ENCODE peak calls at places on chromosome 4, in seven cellular contexts. One of them, this sample, is unnamed.

GRCh38 chr4:74390677-74391076 is 25.7 kb downstream of the EREG start:
- DNase-seq in cardiac muscle cell: no peak
- DNase-seq in mesendoderm: no peak
- DNase-seq in neuronal stem cell: no peak
- DNase-seq in ascending aorta: no peak
- DNase-seq in naive thymus-derived CD4-positive, alpha-beta T cell: no peak
- DNase-seq in SJSA1: no peak
- DNase-seq in this sample: no peak

GRCh38 chr4:16508968-16509367 is 282.7 kb upstream of the TAPT1 start:
- DNase-seq in SJSA1: no peak
- DNase-seq in neuronal stem cell: no peak
- DNase-seq in mesendoderm: peak; percentile 45
- DNase-seq in ascending aorta: no peak
- DNase-seq in cardiac muscle cell: no peak
- DNase-seq in naive thymus-derived CD4-positive, alpha-beta T cell: no peak
- DNase-seq in this sample: no peak

GRCh38 chr4:6943012-6943869 is 33.6 kb downstream of the TBC1D14 start:
- DNase-seq in ascending aorta: no peak
- DNase-seq in neuronal stem cell: no peak
- DNase-seq in naive thymus-derived CD4-positive, alpha-beta T cell: no peak
- DNase-seq in mesendoderm: peak; percentile 65
- DNase-seq in cardiac muscle cell: peak; percentile 4
- DNase-seq in SJSA1: peak; percentile 11
- DNase-seq in this sample: no peak

GRCh38 chr4:39078829-39079228 is 16.8 kb downstream of the KLHL5 start:
- DNase-seq in mesendoderm: no peak
- DNase-seq in cardiac muscle cell: no peak
- DNase-seq in ascending aorta: no peak
- DNase-seq in SJSA1: no peak
- DNase-seq in naive thymus-derived CD4-positive, alpha-beta T cell: no peak
- DNase-seq in neuronal stem cell: no peak
- DNase-seq in this sample: no peak

GRCh38 chr4:87978656-87979055 is 3.1 kb downstream of the SPP1 start:
- DNase-seq in naive thymus-derived CD4-positive, alpha-beta T cell: no peak
- DNase-seq in neuronal stem cell: no peak
- DNase-seq in SJSA1: no peak
- DNase-seq in ascending aorta: no peak
- DNase-seq in mesendoderm: no peak
- DNase-seq in cardiac muscle cell: no peak
- DNase-seq in this sample: no peak

GRCh38 chr4:176999943-177000543 is 207.3 kb upstream of the VEGFC start:
- DNase-seq in mesendoderm: peak; percentile 12
- DNase-seq in ascending aorta: no peak
- DNase-seq in SJSA1: no peak
- DNase-seq in naive thymus-derived CD4-positive, alpha-beta T cell: no peak
- DNase-seq in cardiac muscle cell: peak; percentile 13
- DNase-seq in neuronal stem cell: no peak
- DNase-seq in this sample: no peak

GRCh38 chr4:52235775-52236174 is 184.7 kb downstream of the SPATA18 start:
- DNase-seq in SJSA1: no peak
- DNase-seq in neuronal stem cell: no peak
- DNase-seq in naive thymus-derived CD4-positive, alpha-beta T cell: no peak
- DNase-seq in cardiac muscle cell: no peak
- DNase-seq in mesendoderm: no peak
- DNase-seq in ascending aorta: no peak
- DNase-seq in this sample: no peak

GRCh38 chr4:53695540-53696463 is 104.5 kb upstream of the LNX1 start:
- DNase-seq in neuronal stem cell: no peak
- DNase-seq in mesendoderm: no peak
- DNase-seq in SJSA1: no peak
- DNase-seq in cardiac muscle cell: no peak
- DNase-seq in ascending aorta: no peak
- DNase-seq in naive thymus-derived CD4-positive, alpha-beta T cell: no peak
- DNase-seq in this sample: no peak

DNA sequence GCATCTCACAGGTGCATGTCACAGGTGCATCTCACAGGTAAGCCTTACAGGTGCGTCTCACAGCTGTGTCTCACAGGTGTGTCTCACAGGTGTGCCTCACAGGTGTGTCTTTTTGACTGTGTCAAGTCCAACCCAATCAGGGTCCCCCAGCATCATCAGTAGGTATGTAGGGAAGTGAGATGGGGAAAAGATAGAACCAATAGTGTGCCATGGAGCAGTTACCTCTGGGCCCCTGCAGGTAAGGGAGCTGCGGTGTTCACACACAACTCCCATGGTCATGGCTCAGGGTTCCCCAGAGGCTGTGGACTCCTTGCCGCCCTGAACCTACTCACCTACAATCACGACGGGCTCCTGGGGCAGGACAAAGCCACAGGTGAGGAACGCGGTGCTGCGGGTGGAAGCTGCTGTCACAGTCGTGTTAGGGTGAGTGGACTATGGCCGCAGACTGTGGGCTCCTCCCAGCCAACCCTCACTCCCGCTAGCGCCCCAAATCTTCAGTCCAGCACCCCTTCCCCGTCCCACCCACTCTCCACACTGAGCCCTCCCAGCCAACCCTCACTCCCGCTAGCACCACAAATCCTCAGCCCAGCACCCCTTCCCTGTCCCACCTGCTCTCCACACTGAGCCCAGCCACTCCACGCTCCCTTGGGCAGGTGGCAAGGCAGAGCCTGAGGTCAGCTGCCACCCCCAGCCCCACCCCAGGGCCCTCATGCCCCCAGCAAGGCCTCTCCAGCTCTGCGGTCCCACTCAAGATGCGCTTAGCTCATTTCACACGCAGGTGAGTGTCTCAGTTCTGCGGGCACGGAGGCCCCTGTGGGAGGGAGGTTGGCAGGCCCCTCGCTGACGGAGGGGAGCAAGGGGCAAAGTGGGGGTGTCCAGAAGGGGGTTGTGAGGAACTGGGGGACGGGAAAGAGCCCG is 2.1 kb upstream of the PDE6B start:
- DNase-seq in ascending aorta: no peak
- DNase-seq in mesendoderm: no peak
- DNase-seq in cardiac muscle cell: no peak
- DNase-seq in naive thymus-derived CD4-positive, alpha-beta T cell: no peak
- DNase-seq in neuronal stem cell: no peak
- DNase-seq in SJSA1: no peak
- DNase-seq in this sample: no peak
- H3K27me3 ChIP-seq in ascending aorta: no peaks in the 10 kb centered on the region
- H3K27me3 ChIP-seq in mesendoderm: no peaks in the 10 kb centered on the region
- H3K27me3 ChIP-seq in cardiac muscle cell: peaks cover 8% of the 10 kb centered on the region
- H3K27me3 ChIP-seq in naive thymus-derived CD4-positive, alpha-beta T cell: no peaks in the 10 kb centered on the region
- H3K27me3 ChIP-seq in neuronal stem cell: peaks cover 2% of the 10 kb centered on the region
- H3K27me3 ChIP-seq in SJSA1: no peaks in the 10 kb centered on the region
- H3K27me3 ChIP-seq in this sample: no peaks in the 10 kb centered on the region

DNA sequence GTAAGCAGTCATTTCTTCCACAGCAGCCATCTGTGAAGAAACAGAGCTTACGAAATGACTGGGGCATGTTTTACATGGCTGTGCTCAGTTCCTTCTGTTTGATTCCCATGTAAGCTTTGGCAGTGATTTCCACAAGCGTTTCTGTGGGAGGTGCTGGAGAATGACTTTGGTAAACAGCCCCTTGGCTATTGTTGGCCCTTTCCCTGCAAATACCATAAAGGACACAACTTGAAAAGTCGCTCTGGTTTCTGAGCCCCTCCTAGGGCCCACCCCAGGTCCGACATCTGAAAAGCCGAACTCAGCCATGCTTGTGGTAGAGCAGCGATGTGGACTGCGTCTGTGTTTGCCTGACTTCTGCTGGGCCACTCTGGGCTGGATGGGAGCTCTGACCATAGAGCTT is 3.7 kb downstream of the LIMCH1 start:
- DNase-seq in ascending aorta: peak; percentile 84
- DNase-seq in SJSA1: no peak
- DNase-seq in naive thymus-derived CD4-positive, alpha-beta T cell: no peak
- DNase-seq in mesendoderm: no peak
- DNase-seq in neuronal stem cell: no peak
- DNase-seq in cardiac muscle cell: peak; percentile 47
- DNase-seq in this sample: peak; percentile 43
- H3K4me1 ChIP-seq in ascending aorta: peaks cover 37% of the 10 kb centered on the region
- H3K4me1 ChIP-seq in SJSA1: peaks cover 43% of the 10 kb centered on the region
- H3K4me1 ChIP-seq in naive thymus-derived CD4-positive, alpha-beta T cell: no peaks in the 10 kb centered on the region
- H3K4me1 ChIP-seq in mesendoderm: no peaks in the 10 kb centered on the region
- H3K4me1 ChIP-seq in neuronal stem cell: peaks cover 9% of the 10 kb centered on the region
- H3K4me1 ChIP-seq in cardiac muscle cell: no peaks in the 10 kb centered on the region
- H3K4me1 ChIP-seq in this sample: peaks cover 26% of the 10 kb centered on the region

GRCh38 chr4:105153749-105154148 is 7.1 kb downstream of the TET2 start:
- DNase-seq in neuronal stem cell: no peak
- DNase-seq in cardiac muscle cell: no peak
- DNase-seq in mesendoderm: no peak
- DNase-seq in ascending aorta: no peak
- DNase-seq in naive thymus-derived CD4-positive, alpha-beta T cell: no peak
- DNase-seq in SJSA1: no peak
- DNase-seq in this sample: no peak

GRCh38 chr4:105162123-105162796 is 15.6 kb downstream of the TET2 start:
- DNase-seq in neuronal stem cell: no peak
- DNase-seq in SJSA1: no peak
- DNase-seq in mesendoderm: no peak
- DNase-seq in naive thymus-derived CD4-positive, alpha-beta T cell: no peak
- DNase-seq in cardiac muscle cell: no peak
- DNase-seq in ascending aorta: no peak
- DNase-seq in this sample: no peak

GRCh38 chr4:105155426-105155825 is 8.8 kb downstream of the TET2 start:
- DNase-seq in mesendoderm: no peak
- DNase-seq in neuronal stem cell: no peak
- DNase-seq in ascending aorta: no peak
- DNase-seq in naive thymus-derived CD4-positive, alpha-beta T cell: no peak
- DNase-seq in SJSA1: no peak
- DNase-seq in cardiac muscle cell: peak; percentile 36
- DNase-seq in this sample: no peak

GRCh38 chr4:105154576-105154975 is 7.9 kb downstream of the TET2 start:
- DNase-seq in SJSA1: no peak
- DNase-seq in neuronal stem cell: no peak
- DNase-seq in cardiac muscle cell: no peak
- DNase-seq in naive thymus-derived CD4-positive, alpha-beta T cell: no peak
- DNase-seq in ascending aorta: no peak
- DNase-seq in mesendoderm: peak; percentile 16
- DNase-seq in this sample: no peak

GRCh38 chr4:105158837-105159236 is 12.2 kb downstream of the TET2 start:
- DNase-seq in neuronal stem cell: no peak
- DNase-seq in naive thymus-derived CD4-positive, alpha-beta T cell: no peak
- DNase-seq in ascending aorta: no peak
- DNase-seq in cardiac muscle cell: peak; percentile 42
- DNase-seq in SJSA1: no peak
- DNase-seq in mesendoderm: peak; percentile 55
- DNase-seq in this sample: peak; percentile 57
- H3K27me3 ChIP-seq in neuronal stem cell: no peaks in the 10 kb centered on the region
- H3K27me3 ChIP-seq in naive thymus-derived CD4-positive, alpha-beta T cell: no peaks in the 10 kb centered on the region
- H3K27me3 ChIP-seq in ascending aorta: no peaks in the 10 kb centered on the region
- H3K27me3 ChIP-seq in cardiac muscle cell: peaks cover 22% of the 10 kb centered on the region
- H3K27me3 ChIP-seq in SJSA1: no peaks in the 10 kb centered on the region
- H3K27me3 ChIP-seq in mesendoderm: no peaks in the 10 kb centered on the region
- H3K27me3 ChIP-seq in this sample: no peaks in the 10 kb centered on the region

DNA sequence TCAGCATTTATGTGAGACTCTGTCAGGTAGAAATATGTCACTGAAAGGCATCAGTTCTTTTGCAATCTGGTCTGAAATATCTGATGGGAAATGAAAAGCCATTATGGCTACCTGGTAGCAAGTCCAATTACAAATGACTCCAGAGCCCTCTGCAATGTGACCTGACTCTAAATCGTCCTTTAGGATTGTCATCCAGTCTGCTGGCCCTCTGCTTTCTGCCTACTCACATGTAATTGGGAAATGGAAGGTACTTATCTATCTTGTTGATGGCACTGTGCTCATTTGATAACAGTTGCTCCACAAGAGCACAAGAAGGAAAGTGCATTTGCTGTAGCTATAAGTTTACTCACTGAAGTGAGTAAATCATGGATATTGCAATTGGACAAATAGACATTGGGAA is 799.8 kb downstream of the RAPGEF2 start:
- DNase-seq in naive thymus-derived CD4-positive, alpha-beta T cell: no peak
- DNase-seq in mesendoderm: no peak
- DNase-seq in ascending aorta: no peak
- DNase-seq in SJSA1: no peak
- DNase-seq in neuronal stem cell: no peak
- DNase-seq in cardiac muscle cell: no peak
- DNase-seq in this sample: no peak
- H3K4me1 ChIP-seq in naive thymus-derived CD4-positive, alpha-beta T cell: no peaks in the 10 kb centered on the region
- H3K4me1 ChIP-seq in mesendoderm: no peaks in the 10 kb centered on the region
- H3K4me1 ChIP-seq in ascending aorta: no peaks in the 10 kb centered on the region
- H3K4me1 ChIP-seq in SJSA1: no peaks in the 10 kb centered on the region
- H3K4me1 ChIP-seq in neuronal stem cell: no peaks in the 10 kb centered on the region
- H3K4me1 ChIP-seq in cardiac muscle cell: no peaks in the 10 kb centered on the region
- H3K4me1 ChIP-seq in this sample: no peaks in the 10 kb centered on the region

GRCh38 chr4:8048856-8049686 is 109.4 kb upstream of the AFAP1 start:
- DNase-seq in neuronal stem cell: no peak
- DNase-seq in mesendoderm: peak; percentile 83
- DNase-seq in ascending aorta: no peak
- DNase-seq in naive thymus-derived CD4-positive, alpha-beta T cell: no peak
- DNase-seq in cardiac muscle cell: no peak
- DNase-seq in SJSA1: no peak
- DNase-seq in this sample: no peak
- H3K27me3 ChIP-seq in neuronal stem cell: peaks cover 22% of the 10 kb centered on the region
- H3K27me3 ChIP-seq in mesendoderm: no peaks in the 10 kb centered on the region
- H3K27me3 ChIP-seq in ascending aorta: no peaks in the 10 kb centered on the region
- H3K27me3 ChIP-seq in naive thymus-derived CD4-positive, alpha-beta T cell: no peaks in the 10 kb centered on the region
- H3K27me3 ChIP-seq in cardiac muscle cell: no peaks in the 10 kb centered on the region
- H3K27me3 ChIP-seq in SJSA1: peaks cover 39% of the 10 kb centered on the region
- H3K27me3 ChIP-seq in this sample: no peaks in the 10 kb centered on the region

GRCh38 chr4:84342161-84342560 is 156.9 kb downstream of the NKX6-1 start:
- DNase-seq in cardiac muscle cell: no peak
- DNase-seq in SJSA1: no peak
- DNase-seq in mesendoderm: no peak
- DNase-seq in naive thymus-derived CD4-positive, alpha-beta T cell: no peak
- DNase-seq in neuronal stem cell: no peak
- DNase-seq in ascending aorta: no peak
- DNase-seq in this sample: no peak
- H3K4me1 ChIP-seq in cardiac muscle cell: peaks cover 4% of the 10 kb centered on the region
- H3K4me1 ChIP-seq in SJSA1: no peaks in the 10 kb centered on the region
- H3K4me1 ChIP-seq in mesendoderm: no peaks in the 10 kb centered on the region
- H3K4me1 ChIP-seq in naive thymus-derived CD4-positive, alpha-beta T cell: no peaks in the 10 kb centered on the region
- H3K4me1 ChIP-seq in neuronal stem cell: no peaks in the 10 kb centered on the region
- H3K4me1 ChIP-seq in ascending aorta: no peaks in the 10 kb centered on the region
- H3K4me1 ChIP-seq in this sample: no peaks in the 10 kb centered on the region

DNA sequence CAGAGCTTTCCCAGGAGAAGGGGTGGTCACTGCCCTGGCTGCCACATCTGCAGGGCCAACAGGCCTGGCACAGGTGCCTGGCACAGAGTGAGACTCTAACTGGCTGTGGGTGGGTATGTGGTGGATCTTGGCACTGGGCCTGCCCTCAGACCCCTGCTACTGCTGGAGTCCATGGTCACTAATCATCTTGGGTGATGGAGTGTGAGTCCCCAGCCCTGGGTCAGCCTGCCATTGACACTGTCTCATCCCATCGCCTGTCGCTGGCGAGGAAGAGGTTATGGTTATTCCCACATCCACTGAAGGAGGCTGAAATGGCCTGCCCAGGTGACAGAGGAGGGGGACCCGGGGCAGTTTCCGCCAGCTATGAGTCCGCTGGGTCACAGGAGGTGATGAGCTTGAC is 55.2 kb downstream of the ABLIM2 start:
- DNase-seq in cardiac muscle cell: no peak
- DNase-seq in mesendoderm: no peak
- DNase-seq in ascending aorta: no peak
- DNase-seq in neuronal stem cell: no peak
- DNase-seq in SJSA1: no peak
- DNase-seq in naive thymus-derived CD4-positive, alpha-beta T cell: no peak
- DNase-seq in this sample: peak; percentile 10
- H3K27me3 ChIP-seq in cardiac muscle cell: no peaks in the 10 kb centered on the region
- H3K27me3 ChIP-seq in mesendoderm: no peaks in the 10 kb centered on the region
- H3K27me3 ChIP-seq in ascending aorta: no peaks in the 10 kb centered on the region
- H3K27me3 ChIP-seq in neuronal stem cell: peaks cover 30% of the 10 kb centered on the region
- H3K27me3 ChIP-seq in SJSA1: peaks cover 64% of the 10 kb centered on the region
- H3K27me3 ChIP-seq in naive thymus-derived CD4-positive, alpha-beta T cell: no peaks in the 10 kb centered on the region
- H3K27me3 ChIP-seq in this sample: no peaks in the 10 kb centered on the region

GRCh38 chr4:182555997-182556418 is 312.8 kb downstream of the TENM3 start:
- DNase-seq in ascending aorta: no peak
- DNase-seq in mesendoderm: peak; percentile 91
- DNase-seq in SJSA1: peak; percentile 90
- DNase-seq in neuronal stem cell: peak; percentile 63
- DNase-seq in naive thymus-derived CD4-positive, alpha-beta T cell: no peak
- DNase-seq in cardiac muscle cell: peak; percentile 80
- DNase-seq in this sample: no peak
- H3K4me1 ChIP-seq in ascending aorta: no peaks in the 10 kb centered on the region
- H3K4me1 ChIP-seq in mesendoderm: peaks cover 16% of the 10 kb centered on the region
- H3K4me1 ChIP-seq in SJSA1: peaks cover 63% of the 10 kb centered on the region
- H3K4me1 ChIP-seq in neuronal stem cell: peaks cover 18% of the 10 kb centered on the region
- H3K4me1 ChIP-seq in naive thymus-derived CD4-positive, alpha-beta T cell: no peaks in the 10 kb centered on the region
- H3K4me1 ChIP-seq in cardiac muscle cell: peaks cover 17% of the 10 kb centered on the region
- H3K4me1 ChIP-seq in this sample: no peaks in the 10 kb centered on the region

This sample was measured in right cardiac atrium.